ENCODE peak calls at places on chromosomes 7 and 10, in five cellular contexts. O, R, M, L and B are unnamed samples.

GRCh38 chr7:144908324-144908723 is 72.5 kb upstream of the TPK1 start:
- DNase-seq in O (no peak), R (no peak), M (no peak), L (no peak), B (no peak)

GRCh38 chr7:82740246-82740848 is 296.8 kb upstream of the CACNA2D1 start:
- DNase-seq in O (peak; percentile 68), R (peak; percentile 72), M (peak; percentile 55), L (no peak), B (peak; percentile 43)

GRCh38 chr7:135200824-135201331 is 10.4 kb downstream of the WDR91 start:
- DNase-seq in O (no peak), R (no peak), M (peak; percentile 58), L (no peak), B (no peak)

GRCh38 chr7:106693659-106694353 is 32.8 kb upstream of the CCDC71L start:
- DNase-seq in O (no peak), R (no peak), M (peak; percentile 81), L (no peak), B (no peak)

GRCh38 chr10:48506147-48506917 is 98.5 kb downstream of the ARHGAP22 start:
- DNase-seq in O (peak; percentile 25), R (peak; percentile 69), M (peak; percentile 25), L (no peak), B (peak; percentile 81)

GRCh38 chr7:996089-996872 is 13.3 kb downstream of the CYP2W1 start:
- DNase-seq in O (no peak), R (no peak), M (no peak), L (no peak), B (no peak)

GRCh38 chr10:112689327-112689726 is 242.3 kb downstream of the VTI1A start:
- DNase-seq in O (peak; percentile 50), R (peak; percentile 33), M (peak; percentile 5), L (no peak), B (peak; percentile 51)

GRCh38 chr7:85510287-85510686 is 323.4 kb upstream of the SEMA3D start:
- DNase-seq in O (no peak), R (no peak), M (no peak), L (no peak), B (no peak)

GRCh38 chr7:30845426-30846135 is 66.1 kb upstream of the AQP1 start:
- DNase-seq in O (peak; percentile 63), R (peak; percentile 42), M (peak; percentile 57), L (no peak), B (no peak)

GRCh38 chr10:19876570-19876969 is 60.3 kb downstream of the PLXDC2 start:
- DNase-seq in O (no peak), R (no peak), M (no peak), L (no peak), B (no peak)

GRCh38 chr7:17274551-17275245 is 23.8 kb upstream of the AHR start:
- DNase-seq in O (peak; percentile 39), R (peak; percentile 78), M (peak; percentile 89), L (no peak), B (no peak)

GRCh38 chr7:129650056-129650758 is 38.7 kb downstream of the NRF1 start:
- DNase-seq in O (no peak), R (no peak), M (peak; percentile 51), L (no peak), B (no peak)

GRCh38 chr7:30865821-30866220 is 45.8 kb upstream of the AQP1 start:
- DNase-seq in O (no peak), R (no peak), M (no peak), L (no peak), B (no peak)

GRCh38 chr7:26397786-26398435 is 106.2 kb downstream of the SNX10 start:
- DNase-seq in O (no peak), R (peak; percentile 3), M (no peak), L (no peak), B (peak; percentile 50)

GRCh38 chr10:20004087-20004523 is 187.9 kb downstream of the PLXDC2 start:
- DNase-seq in O (peak; percentile 39), R (peak; percentile 70), M (peak; percentile 74), L (no peak), B (no peak)

GRCh38 chr7:158858592-158859503 is 2.5 kb downstream of the DYNC2I1 start:
- DNase-seq in O (no peak), R (peak; percentile 7), M (no peak), L (no peak), B (no peak)

GRCh38 chr7:41599760-41600159 is 103.1 kb downstream of the INHBA start:
- DNase-seq in O (no peak), R (no peak), M (no peak), L (no peak), B (no peak)

GRCh38 chr7:372939-373791 is 83.2 kb downstream of the FOXL3 start:
- DNase-seq in O (no peak), R (no peak), M (peak; percentile 18), L (no peak), B (no peak)

GRCh38 chr7:15692621-15693020 is 6.1 kb upstream of the MEOX2 start:
- DNase-seq in O (no peak), R (no peak), M (no peak), L (no peak), B (no peak)

GRCh38 chr10:99964791-99965190 is 45.0 kb downstream of the DNMBP start:
- DNase-seq in O (peak; percentile 57), R (peak; percentile 64), M (peak; percentile 33), L (no peak), B (no peak)

GRCh38 chr10:34709637-34710390 is 105.3 kb downstream of the PARD3 start:
- DNase-seq in O (no peak), R (no peak), M (no peak), L (no peak), B (no peak)

GRCh38 chr10:77637986-77638765 is 568 bp upstream of the KCNMA1 start:
- DNase-seq in O (peak; percentile 45), R (peak; percentile 29), M (peak; percentile 74), L (no peak), B (no peak)

GRCh38 chr10:12081879-12082560 is 13.3 kb downstream of the DHTKD1 start:
- DNase-seq in O (peak; percentile 78), R (peak; percentile 69), M (peak; percentile 87), L (no peak), B (no peak)